ENCODE peak calls at places on chromosome 21, in nine cellular contexts. H, A, L, P, R, Y, Z, G and T are unnamed samples.

GRCh38 chr21:33212159-33212851 is 17.4 kb upstream of the IFNAR2 start:
- DNase-seq in H (peak; percentile 27), A (no peak), L (no peak), P (no peak), R (no peak), Y (no peak), Z (no peak), G (no peak), T (no peak)

GRCh38 chr21:28025111-28025510 is 967.6 kb downstream of the LTN1 start:
- DNase-seq in H (no peak), A (no peak), L (no peak), P (no peak), R (no peak), Y (no peak), Z (no peak), G (no peak), T (no peak)

GRCh38 chr21:42107177-42107880 is 36.2 kb downstream of the UMODL1 start:
- DNase-seq in H (no peak), A (no peak), L (no peak), P (no peak), R (no peak), Y (no peak), Z (no peak), G (no peak), T (no peak)

GRCh38 chr21:31886896-31887595 is 14.2 kb downstream of the HUNK start:
- DNase-seq in H (no peak), A (no peak), L (no peak), P (no peak), R (no peak), Y (no peak), Z (no peak), G (no peak), T (no peak)

GRCh38 chr21:41957991-41958766 is 4.4 kb upstream of the C2CD2 start:
- DNase-seq in H (no peak), A (peak; percentile 88), L (peak; percentile 55), P (no peak), R (peak; percentile 82), Y (peak; percentile 44), Z (peak; percentile 96), G (peak; percentile 54), T (no peak)

GRCh38 chr21:33644383-33645074 is 2.2 kb downstream of the ITSN1 start:
- DNase-seq in H (no peak), A (no peak), L (no peak), P (no peak), R (no peak), Y (no peak), Z (no peak), G (no peak), T (no peak)

GRCh38 chr21:32735524-32735923 is 7.7 kb upstream of the SYNJ1 start:
- DNase-seq in H (no peak), A (no peak), L (no peak), P (no peak), R (no peak), Y (no peak), Z (no peak), G (no peak), T (no peak)

GRCh38 chr21:29656504-29657227 is 283.1 kb downstream of the GRIK1 start:
- DNase-seq in H (no peak), A (no peak), L (peak; percentile 29), P (no peak), R (no peak), Y (no peak), Z (peak; percentile 35), G (no peak), T (no peak)

GRCh38 chr21:16305686-16306085 is 575.9 kb downstream of the USP25 start:
- DNase-seq in H (no peak), A (no peak), L (no peak), P (no peak), R (no peak), Y (no peak), Z (no peak), G (no peak), T (no peak)

GRCh38 chr21:31993826-31994791 is 121.3 kb downstream of the HUNK start:
- DNase-seq in H (no peak), A (no peak), L (no peak), P (no peak), R (no peak), Y (no peak), Z (no peak), G (no peak), T (no peak)

GRCh38 chr21:27759820-27760219 is 792.9 kb upstream of the ADAMTS5 start:
- DNase-seq in H (no peak), A (no peak), L (no peak), P (no peak), R (no peak), Y (no peak), Z (no peak), G (no peak), T (no peak)

GRCh38 chr21:36491191-36491916 is 11.4 kb upstream of the CLDN14 start:
- DNase-seq in H (no peak), A (no peak), L (peak; percentile 26), P (no peak), R (no peak), Y (no peak), Z (no peak), G (no peak), T (no peak)

GRCh38 chr21:39863111-39863510 is 4.1 kb upstream of the PCP4 start:
- DNase-seq in H (no peak), A (no peak), L (no peak), P (no peak), R (no peak), Y (no peak), Z (no peak), G (no peak), T (no peak)

GRCh38 chr21:42595281-42596187 is 57.9 kb upstream of the PDE9A start:
- DNase-seq in H (no peak), A (no peak), L (no peak), P (no peak), R (no peak), Y (no peak), Z (no peak), G (no peak), T (no peak)

DNA sequence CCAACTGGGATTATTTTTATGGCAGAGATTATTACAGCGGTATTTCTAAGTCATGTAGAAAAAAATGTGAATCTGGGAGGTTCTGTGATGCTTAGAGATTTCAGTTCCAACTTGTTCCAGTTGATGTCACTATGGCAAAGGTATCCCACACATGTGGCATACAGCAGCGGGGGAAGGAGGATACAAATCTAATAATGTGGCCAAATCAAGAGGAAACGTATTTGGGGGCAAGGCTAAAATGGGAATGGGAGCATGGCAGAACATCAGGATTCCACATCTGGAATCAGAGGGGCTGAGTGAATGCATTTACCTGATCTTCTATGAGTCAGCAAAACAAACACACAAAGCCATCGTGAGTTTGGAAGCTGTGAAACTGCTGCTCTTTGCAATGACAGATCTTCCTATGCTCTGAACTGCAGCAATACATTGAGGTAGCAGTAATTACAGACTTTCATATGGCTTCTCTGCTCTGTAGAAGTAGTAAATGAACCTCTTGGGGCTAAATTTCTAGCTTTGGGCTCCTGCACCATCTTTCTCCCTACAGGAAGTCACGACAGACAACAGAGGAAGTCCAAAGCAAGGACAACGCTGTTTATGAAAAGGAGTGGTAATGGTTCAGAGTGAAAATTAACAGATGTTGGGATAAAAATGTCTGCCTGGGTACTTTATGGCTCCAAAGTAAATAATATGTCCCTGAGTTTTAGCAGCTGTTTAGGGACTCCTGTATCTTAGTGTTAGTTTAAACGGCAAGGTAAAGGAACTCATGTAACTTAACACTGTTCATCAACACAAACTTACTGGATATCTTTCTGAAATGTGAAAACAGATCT is 55.6 kb downstream of the GABPA start:
- DNase-seq in H (no peak), A (no peak), L (no peak), P (no peak), R (no peak), Y (no peak), Z (peak; percentile 47), G (no peak), T (no peak)
- TF ChIP-seq CTCF in H (peak; percentile 39), A (peak; percentile 43), L (peak; percentile 33), P (peak; percentile 42), R (peak; percentile 55), Y (no peak), Z (peak; percentile 33), G (peak; percentile 44), T (no peak)

DNA sequence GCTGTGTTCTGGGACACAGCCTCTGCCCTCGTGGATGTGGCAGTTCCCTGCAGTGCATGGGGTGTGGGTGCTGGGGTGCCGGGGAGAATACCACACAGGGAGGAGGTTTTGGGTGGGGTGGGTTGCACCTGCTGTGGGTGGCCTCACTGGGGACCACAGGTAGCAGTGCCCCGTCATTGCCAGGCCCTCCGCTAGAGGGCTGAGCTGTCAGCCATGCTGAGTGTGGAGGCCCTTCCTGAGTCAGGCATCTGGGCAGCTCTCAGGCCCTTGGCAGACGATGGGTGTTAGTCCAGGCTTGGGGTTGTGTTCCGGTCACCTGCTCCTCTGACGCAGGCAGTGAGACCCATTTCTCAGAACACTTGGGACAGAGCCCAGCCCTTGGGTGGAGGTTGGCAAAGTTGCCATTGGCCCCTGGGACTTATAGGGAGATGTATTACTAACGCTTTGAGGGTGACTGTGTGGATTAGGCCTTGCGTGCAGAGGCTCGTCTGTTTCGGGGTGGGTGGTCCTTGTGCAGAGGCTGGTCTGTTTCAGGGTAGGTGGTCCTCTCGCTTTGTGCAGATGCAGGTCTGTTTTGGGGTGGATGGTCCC is 23.9 kb downstream of the PCNT start:
- DNase-seq in H (no peak), A (peak; percentile 79), L (no peak), P (no peak), R (peak; percentile 64), Y (no peak), Z (no peak), G (no peak), T (no peak)
- TF ChIP-seq CTCF in H (no peak), A (peak; percentile 63), L (peak; percentile 23), P (no peak), R (peak; percentile 32), Y (no peak), Z (no peak), G (no peak), T (no peak)

DNA sequence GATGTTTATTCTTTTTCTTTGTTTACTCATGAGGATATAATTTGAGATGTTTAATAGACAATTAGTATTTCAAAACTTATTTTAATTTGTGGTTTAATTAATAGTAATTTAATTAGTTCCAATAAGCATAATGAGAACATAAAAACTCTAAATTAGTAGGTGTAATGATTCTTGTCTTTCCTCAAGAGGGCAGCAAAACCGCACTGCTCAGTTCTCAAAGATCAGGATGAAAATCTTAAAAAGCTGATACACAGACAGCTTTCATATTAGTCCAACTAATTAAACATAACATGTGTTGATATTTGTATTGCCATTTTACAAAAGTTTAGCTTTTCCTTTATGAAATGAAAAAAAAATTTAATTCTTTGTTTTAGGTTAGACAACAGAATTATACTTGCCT is 106.7 kb upstream of the C21orf91 start:
- DNase-seq in H (no peak), A (no peak), L (no peak), P (no peak), R (no peak), Y (no peak), Z (no peak), G (no peak), T (no peak)
- TF ChIP-seq CTCF in H (no peak), A (peak; percentile 42), L (peak; percentile 20), P (no peak), R (peak; percentile 55), Y (no peak), Z (peak; percentile 57), G (peak; percentile 15), T (no peak)

DNA sequence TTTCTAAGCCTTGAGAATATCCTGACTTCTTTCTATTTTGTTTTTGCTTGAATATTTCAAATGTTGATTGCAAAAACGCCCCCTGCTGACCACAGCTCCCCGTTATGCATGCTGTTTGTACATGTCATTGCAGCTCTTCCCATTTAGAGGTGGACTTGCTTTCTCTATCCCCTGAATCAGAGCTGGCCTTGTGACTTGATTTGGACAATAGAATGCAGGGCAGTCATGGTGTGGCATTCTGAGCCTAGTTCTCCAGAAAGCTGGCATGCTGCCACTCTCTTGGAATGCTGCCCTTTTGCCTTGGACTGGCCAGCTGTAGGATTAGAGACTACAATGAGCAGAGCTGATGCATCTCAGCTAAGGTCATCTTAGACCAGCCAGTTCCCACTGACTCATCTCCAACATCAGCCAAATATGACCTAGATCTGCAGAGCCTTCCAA is 1561.5 kb downstream of the MRPL39 start:
- DNase-seq in H (no peak), A (peak; percentile 67), L (peak; percentile 82), P (no peak), R (peak; percentile 77), Y (peak; percentile 33), Z (peak; percentile 11), G (peak; percentile 66), T (no peak)
- TF ChIP-seq CTCF in H (no peak), A (peak; percentile 12), L (peak; percentile 44), P (no peak), R (peak; percentile 57), Y (no peak), Z (no peak), G (peak; percentile 8), T (no peak)